ENCODE peak calls at places on chromosome 10, in five cellular contexts. M, U, G, D and S are unnamed samples.

GRCh38 chr10:66838656-66839055 is 87.2 kb upstream of the LRRTM3 start:
- DNase-seq in D (peak; percentile 43), M (no peak), G (no peak), U (no peak), S (no peak)

GRCh38 chr10:100988166-100988565 is 823 bp downstream of the TWNK start:
- DNase-seq in D (no peak), M (no peak), U (no peak), G (no peak), S (no peak)

GRCh38 chr10:132133005-132133404 is 53.7 kb upstream of the DPYSL4 start:
- DNase-seq in M (no peak), U (no peak), D (no peak), G (peak; percentile 88), S (no peak)

GRCh38 chr10:107072786-107073185 is 91.7 kb downstream of the SORCS1 start:
- DNase-seq in M (no peak), U (no peak), D (no peak), G (peak; percentile 53), S (no peak)

GRCh38 chr10:18610517-18610916 is 40.9 kb downstream of the NSUN6 start:
- DNase-seq in M (no peak), D (peak; percentile 86), U (no peak), G (peak; percentile 5), S (no peak)

GRCh38 chr10:30384791-30385201 is 35.7 kb upstream of the MTPAP start:
- DNase-seq in D (peak; percentile 14), M (no peak), U (no peak), G (peak; percentile 68), S (no peak)

GRCh38 chr10:74244097-74244685 is 93.2 kb downstream of the ADK start:
- DNase-seq in M (peak; percentile 26), G (peak; percentile 11), D (peak; percentile 25), U (no peak), S (no peak)

GRCh38 chr10:3025300-3025699 is 42.0 kb upstream of the PFKP start:
- DNase-seq in M (no peak), G (no peak), D (no peak), U (no peak), S (no peak)

GRCh38 chr10:86786368-86786767 is 29.9 kb downstream of the BMPR1A start:
- DNase-seq in G (no peak), M (no peak), D (no peak), U (no peak), S (no peak)

GRCh38 chr10:111360260-111360925 is 283.6 kb downstream of the ADRA2A start:
- DNase-seq in M (no peak), U (peak; percentile 21), D (no peak), G (peak; percentile 45), S (no peak)

GRCh38 chr10:85642421-85643170 is 724.0 kb downstream of the GRID1 start:
- DNase-seq in D (peak; percentile 69), G (no peak), M (no peak), U (peak; percentile 47), S (no peak)

GRCh38 chr10:75865413-75865812 is 434.0 kb downstream of the LRMDA start:
- DNase-seq in G (no peak), M (no peak), D (no peak), U (no peak), S (no peak)

GRCh38 chr10:53356616-53357349 is 584.2 kb upstream of the MBL2 start:
- DNase-seq in G (no peak), M (no peak), D (no peak), U (no peak), S (no peak)

GRCh38 chr10:42594246-42594650 is 44.1 kb downstream of the ZNF33B start:
- DNase-seq in G (no peak), D (peak; percentile 39), U (no peak), M (no peak), S (no peak)

GRCh38 chr10:31582365-31583052 is 263.5 kb downstream of the ZEB1 start:
- DNase-seq in U (no peak), G (peak; percentile 73), M (no peak), D (peak; percentile 17), S (no peak)

GRCh38 chr10:96401036-96401435 is 42.2 kb upstream of the OPALIN start:
- DNase-seq in G (no peak), D (no peak), U (no peak), M (no peak), S (no peak)

GRCh38 chr10:109966961-109967738 is 40.6 kb upstream of the ADD3 start:
- DNase-seq in D (peak; percentile 72), U (no peak), G (peak; percentile 72), M (no peak), S (no peak)

GRCh38 chr10:78472542-78472890 is 438.9 kb downstream of the RPS24 start:
- DNase-seq in U (no peak), G (peak; percentile 69), D (no peak), M (no peak), S (no peak)

GRCh38 chr10:70537398-70538194 is 59.0 kb downstream of the PALD1 start:
- DNase-seq in U (no peak), G (no peak), M (no peak), D (no peak), S (no peak)

GRCh38 chr10:96285331-96285752 is 14.0 kb upstream of the BLNK start:
- DNase-seq in U (no peak), M (no peak), D (no peak), G (no peak), S (no peak)

GRCh38 chr10:2936816-2937215 is 130.5 kb upstream of the PFKP start:
- DNase-seq in M (no peak), G (no peak), U (no peak), D (peak; percentile 26), S (peak; percentile 13)

GRCh38 chr10:65566906-65567305 is 1358.9 kb upstream of the LRRTM3 start:
- DNase-seq in G (no peak), U (no peak), D (no peak), M (no peak), S (no peak)

GRCh38 chr10:95544783-95545500 is 16.2 kb downstream of the SORBS1 start:
- DNase-seq in U (no peak), G (no peak), D (peak; percentile 64), M (no peak), S (no peak)

GRCh38 chr10:6416892-6417512 is 163.1 kb downstream of the PRKCQ start:
- DNase-seq in M (no peak), G (peak; percentile 44), U (no peak), D (peak; percentile 23), S (no peak)

GRCh38 chr10:96863922-96864543 is 31.9 kb downstream of the LCOR start:
- DNase-seq in G (no peak), M (no peak), U (no peak), D (peak; percentile 70), S (no peak)

GRCh38 chr10:66642217-66642616 is 283.6 kb upstream of the LRRTM3 start:
- DNase-seq in U (no peak), D (peak; percentile 12), G (no peak), M (no peak), S (no peak)

GRCh38 chr10:117948493-117948892 is 98.2 kb downstream of the RAB11FIP2 start:
- DNase-seq in U (no peak), G (no peak), M (no peak), D (no peak), S (no peak)

GRCh38 chr10:133168617-133169031 is 8.6 kb downstream of the KNDC1 start:
- DNase-seq in U (no peak), M (no peak), D (no peak), G (no peak), S (no peak)

GRCh38 chr10:20970708-20971107 is 73.6 kb upstream of the NEBL start:
- DNase-seq in G (no peak), M (no peak), D (no peak), U (no peak), S (no peak)

GRCh38 chr10:88456730-88457129 is 126.4 kb downstream of the RNLS start:
- DNase-seq in G (no peak), D (peak; percentile 79), M (no peak), U (no peak), S (no peak)

GRCh38 chr10:34045571-34046190 is 711.2 kb upstream of the NRP1 start:
- DNase-seq in M (no peak), D (peak; percentile 80), G (no peak), U (no peak), S (no peak)

GRCh38 chr10:102435529-102436233 is 3.3 kb upstream of the CUEDC2 start:
- DNase-seq in U (no peak), G (no peak), D (no peak), M (no peak), S (no peak)
- H3K4me3 ChIP-seq in U (no peak overlapping the region), G (no peak overlapping the region), D (peak overlapping the region; percentile 9), M (peak overlapping the region; percentile 48), S (no peak overlapping the region)

DNA sequence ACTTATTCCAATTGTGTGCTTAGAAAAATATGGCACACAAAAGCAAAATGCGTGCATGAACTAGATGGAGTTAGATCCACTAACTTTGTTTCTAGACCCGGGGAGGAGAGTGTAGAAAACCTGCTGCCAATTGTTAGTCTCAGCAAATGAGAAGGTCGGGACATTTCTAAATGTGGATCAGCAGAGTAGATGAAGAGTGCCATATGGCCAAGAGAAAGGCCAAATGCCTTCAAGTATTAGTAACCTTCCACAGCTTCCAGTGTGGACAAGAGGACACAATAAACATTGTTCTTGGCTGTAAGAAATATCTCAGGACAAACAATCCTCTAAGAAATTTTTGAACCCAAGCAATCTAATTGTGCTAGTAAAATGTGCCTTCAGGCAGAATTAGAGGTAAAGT is 690.3 kb downstream of the REEP3 start:
- DNase-seq in D (no peak), M (no peak), U (no peak), G (no peak), S (no peak)
- TF ChIP-seq CTCF in D (no peak), M (no peak), U (no peak), G (no peak), S (no peak)

GRCh38 chr10:123134915-123135414 is 805 bp upstream of the HMX3 start:
- DNase-seq in M (no peak), D (no peak), U (no peak), G (peak; percentile 59), S (no peak)
- H3K27me3 ChIP-seq in M (peaks cover 50% of the 10 kb centered on the region), D (peaks cover 92% of the 10 kb centered on the region), U (peaks cover 98% of the 10 kb centered on the region), G (peaks cover 85% of the 10 kb centered on the region), S (peaks cover 67% of the 10 kb centered on the region)

GRCh38 chr10:11863353-11864105 is 40.4 kb downstream of the PROSER2 start:
- DNase-seq in M (no peak), U (no peak), D (no peak), G (no peak), S (no peak)
- H3K4me3 ChIP-seq in M (peak overlapping the region; percentile 31), U (no peak overlapping the region), D (no peak overlapping the region), G (no peak overlapping the region), S (no peak overlapping the region)

GRCh38 chr10:71978476-71978875 is 14.3 kb downstream of the CHST3 start:
- DNase-seq in U (no peak), D (no peak), G (peak; percentile 25), M (no peak), S (no peak)
- TF ChIP-seq CTCF in U (no peak), D (peak; percentile 18), G (no peak), M (no peak), S (no peak)